ENCODE peak calls at places on chromosomes 1 and 21, in eight cellular contexts. L is heart right ventricle, U is AG09319, W is prostate gland, G is GM23338, F is GM10248, A is lower leg skin, C is progenitor cell of endocrine pancreas. X is an unnamed sample.

GRCh38 chr1:15352122-15352957 is 57.3 kb upstream of the EFHD2 start:
- DNase-seq in F (no peak), C (no peak), L (no peak), G (no peak), U (no peak), A (no peak), W (peak; percentile 67), X (peak; percentile 73)

GRCh38 chr1:172360511-172360910 is 60.0 kb upstream of the C1orf105 start:
- DNase-seq in A (no peak), L (no peak), G (peak; percentile 91), C (peak; percentile 12), F (no peak), U (no peak), W (peak; percentile 5), X (no peak)

GRCh38 chr1:175808573-175808972 is 65.2 kb upstream of the TNR start:
- DNase-seq in U (no peak), F (no peak), A (no peak), C (no peak), G (peak; percentile 62), W (no peak), L (no peak), X (no peak)

GRCh38 chr1:54564312-54565112 is 16.5 kb downstream of the ACOT11 start:
- DNase-seq in U (no peak), W (peak; percentile 45), F (no peak), A (no peak), G (peak; percentile 43), C (no peak), L (no peak), X (no peak)

GRCh38 chr1:64663654-64664053 is 81.2 kb upstream of the RAVER2 start:
- DNase-seq in A (no peak), C (no peak), L (no peak), U (no peak), F (peak; percentile 10), W (no peak), G (peak; percentile 55), X (no peak)

GRCh38 chr21:18275740-18276139 is 31.1 kb downstream of the CHODL start:
- DNase-seq in C (no peak), F (no peak), A (no peak), L (no peak), U (no peak), G (no peak), W (no peak), X (no peak)

GRCh38 chr21:33023574-33024277 is 2.0 kb upstream of the OLIG2 start:
- DNase-seq in G (peak; percentile 61), W (no peak), F (no peak), C (no peak), L (no peak), A (peak; percentile 79), U (no peak), X (no peak)

GRCh38 chr1:28887418-28887834 is 26.9 kb upstream of the EPB41 start:
- DNase-seq in U (no peak), G (peak; percentile 41), W (no peak), C (no peak), F (peak; percentile 53), A (peak; percentile 88), L (peak; percentile 45), X (no peak)

GRCh38 chr1:15328785-15329480 is 80.8 kb upstream of the EFHD2 start:
- DNase-seq in A (no peak), G (no peak), W (peak; percentile 30), F (peak; percentile 51), C (no peak), U (no peak), L (peak; percentile 64), X (no peak)

GRCh38 chr1:84853743-84854721 is 39.0 kb downstream of the LPAR3 start:
- DNase-seq in U (no peak), A (no peak), F (peak; percentile 55), W (no peak), L (no peak), G (no peak), C (no peak), X (peak; percentile 93)

GRCh38 chr21:45255381-45256020 is 32.2 kb downstream of the POFUT2 start:
- DNase-seq in G (no peak), L (no peak), F (no peak), C (peak; percentile 9), W (no peak), U (no peak), A (no peak), X (no peak)

GRCh38 chr1:2451744-2452582 is 24.1 kb upstream of the PLCH2 start:
- DNase-seq in U (peak; percentile 7), C (no peak), A (no peak), L (no peak), F (no peak), W (no peak), G (no peak), X (peak; percentile 90)

GRCh38 chr1:170696591-170697337 is 32.8 kb downstream of the PRRX1 start:
- DNase-seq in C (no peak), F (no peak), U (no peak), A (no peak), W (no peak), L (no peak), G (no peak), X (no peak)

GRCh38 chr21:17688912-17689874 is 76.5 kb upstream of the BTG3 start:
- DNase-seq in L (peak; percentile 44), W (peak; percentile 49), C (no peak), U (no peak), G (peak; percentile 33), A (peak; percentile 89), F (no peak), X (peak; percentile 58)

GRCh38 chr1:229953736-229954326 is 113.2 kb upstream of the GALNT2 start:
- DNase-seq in U (no peak), L (no peak), G (no peak), F (no peak), A (no peak), W (no peak), C (no peak), X (no peak)

GRCh38 chr1:246641394-246641793 is 75.1 kb downstream of the CNST start:
- DNase-seq in U (no peak), G (no peak), A (no peak), C (no peak), L (no peak), W (no peak), F (no peak), X (no peak)

GRCh38 chr1:246651012-246651411 is 73.2 kb upstream of the SCCPDH start:
- DNase-seq in G (no peak), F (no peak), L (no peak), U (no peak), A (no peak), C (no peak), W (no peak), X (no peak)

GRCh38 chr1:246642719-246643118 is 76.5 kb downstream of the CNST start:
- DNase-seq in F (no peak), U (no peak), A (no peak), C (no peak), W (no peak), L (no peak), G (no peak), X (no peak)

GRCh38 chr1:246647513-246647912 is 76.7 kb upstream of the SCCPDH start:
- DNase-seq in F (no peak), A (no peak), C (no peak), W (no peak), U (no peak), G (peak; percentile 22), L (no peak), X (no peak)

DNA sequence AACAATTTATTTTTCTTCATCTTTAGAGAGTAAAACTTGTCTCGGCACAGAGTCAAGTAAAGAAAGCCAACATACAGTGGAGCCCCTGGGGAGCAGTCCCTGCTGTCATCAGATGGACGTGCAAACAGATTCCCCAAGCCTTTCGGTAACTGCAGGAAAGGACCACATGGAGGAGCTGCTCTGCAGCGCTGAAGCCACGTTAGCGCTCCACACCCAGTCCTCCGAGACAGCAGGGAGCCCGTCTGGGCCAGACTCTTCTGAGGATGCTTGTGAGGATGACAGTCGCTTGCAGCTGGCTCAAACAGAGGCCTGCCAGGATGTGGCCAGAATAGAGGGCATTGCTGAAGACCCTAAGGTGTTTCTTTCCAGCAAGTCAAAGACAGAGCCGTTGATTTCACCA is 77.1 kb upstream of the SCCPDH start:
- DNase-seq in A (no peak), W (no peak), G (peak; percentile 94), U (peak; percentile 8), F (no peak), C (peak; percentile 13), L (peak; percentile 69), X (no peak)
- TF ChIP-seq CTCF in A (no peak), W (no peak), G (peak; percentile 80), U (peak; percentile 55), F (no peak), C (peak; percentile 62), L (peak; percentile 63), X (peak; percentile 55)

DNA sequence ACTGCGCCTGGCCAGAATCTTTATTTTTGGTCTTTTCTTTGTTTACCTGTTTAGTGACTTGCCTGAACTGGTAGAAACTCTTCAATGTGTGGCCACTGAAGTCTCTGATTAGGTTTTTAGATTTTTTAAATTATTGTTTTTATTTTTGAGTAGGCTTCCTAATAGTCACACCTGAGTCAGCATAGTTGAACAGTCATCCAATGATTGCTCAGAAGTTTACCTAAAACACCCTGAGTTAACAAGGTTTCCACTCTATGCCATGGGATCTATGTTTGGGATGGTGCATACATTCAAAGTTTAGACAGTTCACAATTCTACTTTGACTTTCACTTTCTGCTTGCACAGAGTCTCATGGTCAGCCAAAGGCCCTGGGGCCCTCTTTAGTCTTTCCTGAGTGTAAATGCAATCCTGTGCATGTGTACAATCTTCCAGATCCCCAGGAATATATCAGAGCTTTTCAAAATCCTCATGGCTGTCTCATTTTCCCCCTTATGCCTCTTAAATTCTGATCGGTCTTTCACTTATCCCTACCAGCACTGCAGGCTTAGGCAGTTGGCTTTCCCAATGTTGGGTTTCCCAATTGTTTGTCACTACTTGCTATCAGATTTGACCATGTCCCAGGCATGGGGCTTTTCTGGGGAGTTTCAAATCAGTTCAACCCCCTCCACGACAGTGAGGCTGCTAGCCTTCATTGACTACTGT is 114.4 kb upstream of the RAB3GAP2 start:
- DNase-seq in L (no peak), U (no peak), G (no peak), F (no peak), W (no peak), A (no peak), C (no peak), X (no peak)
- TF ChIP-seq CTCF in L (no peak), U (no peak), G (no peak), F (no peak), W (no peak), A (no peak), C (no peak), X (no peak)

DNA sequence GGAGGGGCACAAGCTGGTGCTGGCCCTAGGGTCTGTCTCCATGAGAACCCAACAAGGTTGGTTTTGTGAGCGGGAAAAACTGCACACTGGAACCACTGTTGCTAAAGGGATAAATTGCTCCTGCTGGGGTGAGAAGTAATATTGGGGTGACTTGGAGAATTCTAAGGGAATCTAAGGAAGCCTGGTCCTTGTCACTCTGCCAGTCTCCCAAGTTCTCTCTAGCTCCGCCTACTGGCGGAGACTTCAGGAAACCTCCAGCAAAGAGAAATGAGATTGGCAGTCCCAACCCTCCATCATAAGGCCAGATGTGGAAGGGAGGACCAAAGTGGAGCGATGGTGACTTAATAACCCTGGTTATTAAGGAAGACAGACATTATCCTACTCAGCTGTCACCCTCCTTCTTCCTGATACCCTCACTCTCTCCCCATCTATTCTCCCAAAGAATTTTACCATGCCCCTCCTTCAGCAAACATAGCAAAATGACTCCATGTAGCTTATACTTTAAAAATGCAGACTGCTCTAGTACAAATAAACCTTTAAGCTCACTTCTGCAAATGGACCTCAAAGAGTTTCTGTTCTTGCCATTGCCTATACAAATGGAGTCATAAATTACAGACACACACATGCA is 2.7 kb downstream of the LCE1F start:
- DNase-seq in U (no peak), G (peak; percentile 81), C (no peak), W (no peak), A (no peak), F (no peak), L (no peak), X (peak; percentile 13)
- TF ChIP-seq CTCF in U (peak; percentile 33), G (peak; percentile 71), C (no peak), W (no peak), A (no peak), F (peak; percentile 32), L (no peak), X (peak; percentile 53)

GRCh38 chr1:42922687-42923366 is 35.8 kb downstream of the SLC2A1 start:
- DNase-seq in F (peak; percentile 78), G (peak; percentile 94), U (no peak), L (no peak), A (no peak), C (no peak), W (peak; percentile 54), X (peak; percentile 72)
- TF ChIP-seq CTCF in F (peak; percentile 81), G (peak; percentile 90), U (peak; percentile 78), L (peak; percentile 53), A (peak; percentile 70), C (peak; percentile 58), W (peak; percentile 65), X (peak; percentile 87)